ENCODE peak calls at places on chromosomes 6 and 20, in four cellular contexts. R, M, S and Z are unnamed samples. For H3K79me2, the result is how much of the 10 kb centered on the place peaks cover.

GRCh38 chr6:157649311-157650260 is 173.5 kb upstream of the SNX9 start:
- DNase-seq in M (peak), R (no peak), S (no peak), Z (no peak)

GRCh38 chr6:155177369-155177961 is 86.3 kb upstream of the CLDN20 start:
- DNase-seq in M (peak), R (peak), S (peak), Z (peak)

GRCh38 chr6:43915213-43915869 is 145.3 kb downstream of the VEGFA start:
- DNase-seq in M (no peak), R (no peak), S (no peak), Z (no peak)

GRCh38 chr6:93896081-93896480 is 476.7 kb upstream of the EPHA7 start:
- DNase-seq in M (no peak), S (no peak), R (no peak), Z (no peak)

GRCh38 chr6:52877786-52878185 is 31.7 kb downstream of the GSTA3 start:
- DNase-seq in M (no peak), R (no peak), S (no peak), Z (no peak)

GRCh38 chr6:42417641-42418112 is 34.0 kb downstream of the TRERF1 start:
- DNase-seq in S (no peak), M (no peak), R (no peak), Z (no peak)

GRCh38 chr6:158040051-158040803 is 58.6 kb downstream of the SYNJ2 start:
- DNase-seq in R (peak), S (peak), M (peak), Z (peak)

GRCh38 chr6:54775586-54775985 is 71.0 kb upstream of the FAM83B start:
- DNase-seq in M (no peak), R (no peak), S (no peak), Z (no peak)

GRCh38 chr6:28725274-28725809 is 198.4 kb downstream of the TRIM27 start:
- DNase-seq in S (no peak), M (no peak), R (no peak), Z (no peak)

GRCh38 chr6:84410377-84410776 is 182.9 kb upstream of the CEP162 start:
- DNase-seq in M (no peak), R (no peak), S (no peak), Z (no peak)

GRCh38 chr20:58045579-58045978 is 182.9 kb downstream of the ANKRD60 start:
- DNase-seq in R (no peak), S (no peak), M (no peak), Z (no peak)

GRCh38 chr20:54773643-54774000 is 298.2 kb downstream of the DOK5 start:
- DNase-seq in M (no peak), R (no peak), S (no peak), Z (no peak)
- TF ChIP-seq ELF1 in M (no peak), R (no peak), S (no peak), Z (no peak)

DNA sequence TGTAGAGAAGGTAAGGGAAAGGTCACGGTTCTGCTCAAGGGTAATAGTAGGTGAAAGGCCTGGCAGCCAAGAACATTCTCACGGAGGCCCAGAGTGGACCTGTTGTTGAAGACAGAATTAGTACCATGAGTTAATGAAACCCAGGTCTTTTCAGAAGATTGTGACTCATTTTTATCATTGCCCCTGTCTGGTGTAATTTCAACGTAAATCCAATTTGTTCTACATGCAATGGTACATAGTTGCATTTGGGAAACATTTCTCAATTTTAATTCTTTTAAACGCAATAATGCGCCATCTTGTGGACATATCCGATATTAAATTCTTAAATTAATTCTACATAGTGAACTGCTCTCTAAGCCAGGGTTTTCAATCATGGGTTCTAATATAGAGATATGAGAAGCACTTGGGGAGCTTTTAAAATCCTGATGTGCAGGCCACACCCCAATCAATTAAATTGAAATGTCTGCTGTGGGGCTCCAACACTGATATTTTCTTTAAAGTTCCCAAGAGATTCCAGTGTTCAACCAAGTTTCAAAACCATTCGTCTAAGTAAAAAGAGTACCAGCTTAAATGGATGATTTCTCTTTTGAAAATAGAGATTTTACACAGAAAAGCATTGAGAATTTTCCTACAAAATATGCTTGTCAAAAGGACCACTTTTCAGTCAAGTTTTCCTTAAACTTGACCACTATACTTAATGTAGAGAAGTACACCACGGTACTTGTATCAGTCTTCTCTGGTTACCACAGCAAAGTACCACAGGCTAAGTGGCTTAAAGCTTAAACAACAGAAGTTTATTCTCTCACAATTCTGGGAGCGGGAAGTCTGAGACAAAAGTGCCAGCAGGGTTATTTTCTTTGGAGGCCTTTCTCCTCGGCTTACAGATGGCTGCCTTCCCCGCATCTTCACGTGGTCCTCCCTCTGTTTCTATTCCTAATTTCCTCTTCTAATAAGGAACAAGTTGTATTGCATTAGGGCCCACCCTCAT is 257.6 kb downstream of the PLCB1 start:
- DNase-seq in S (peak), M (peak), R (peak), Z (peak)
- H3K79me2 ChIP-seq in S (under half), M (under half), R (under half), Z (under half)

GRCh38 chr6:134174790-134175531 is 122.5 kb upstream of the SLC2A12 start:
- DNase-seq in R (peak), S (peak), M (peak), Z (peak)

GRCh38 chr6:134173936-134174789 is 121.7 kb upstream of the SLC2A12 start:
- DNase-seq in M (peak), S (peak), R (peak), Z (peak)

GRCh38 chr6:134171517-134171916 is 119.1 kb upstream of the SLC2A12 start:
- DNase-seq in M (no peak), R (no peak), S (no peak), Z (no peak)

GRCh38 chr6:134172020-134172766 is 119.8 kb upstream of the SLC2A12 start:
- DNase-seq in R (no peak), S (no peak), M (no peak), Z (no peak)

GRCh38 chr6:134173007-134173690 is 120.7 kb upstream of the SLC2A12 start:
- DNase-seq in R (no peak), S (no peak), M (no peak), Z (no peak)
- TF ChIP-seq ELF1 in R (no peak), S (no peak), M (no peak), Z (no peak)

GRCh38 chr20:34100578-34100977 is 11.5 kb downstream of the EIF2S2 start:
- DNase-seq in R (no peak), M (no peak), S (no peak), Z (no peak)
- H3K79me2 ChIP-seq in R (half or more), M (half or more), S (half or more), Z (under half)

GRCh38 chr6:137724495-137725211 is 142.4 kb upstream of the TNFAIP3 start:
- DNase-seq in R (no peak), M (no peak), S (no peak), Z (no peak)

GRCh38 chr6:137727206-137727605 is 139.9 kb upstream of the TNFAIP3 start:
- DNase-seq in R (no peak), M (no peak), S (no peak), Z (no peak)

GRCh38 chr6:137723273-137724017 is 143.6 kb upstream of the TNFAIP3 start:
- DNase-seq in M (no peak), S (no peak), R (no peak), Z (peak)

GRCh38 chr6:137724018-137724403 is 143.0 kb upstream of the TNFAIP3 start:
- DNase-seq in R (no peak), M (no peak), S (no peak), Z (peak)

DNA sequence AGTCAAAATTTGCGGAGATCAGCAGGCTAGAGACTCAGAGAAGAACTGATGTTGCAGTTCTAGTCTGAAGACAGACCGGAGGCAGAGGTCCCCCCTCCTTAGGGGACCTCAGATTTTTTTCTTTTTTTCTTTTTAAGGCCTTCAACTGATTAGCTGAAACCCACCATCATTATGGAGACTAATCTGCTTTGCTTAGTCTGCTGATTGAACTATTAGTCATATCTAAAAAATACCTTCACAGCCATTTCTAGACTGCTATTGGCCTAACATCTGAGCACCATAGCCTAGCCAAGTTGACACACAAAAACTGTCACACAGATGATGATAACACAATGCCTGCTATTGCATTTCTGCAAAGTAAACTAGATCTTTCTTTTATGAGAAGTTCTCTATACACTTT is 141.1 kb upstream of the TNFAIP3 start:
- DNase-seq in M (no peak), R (no peak), S (no peak), Z (no peak)
- TF ChIP-seq ELF1 in M (no peak), R (no peak), S (no peak), Z (no peak)

DNA sequence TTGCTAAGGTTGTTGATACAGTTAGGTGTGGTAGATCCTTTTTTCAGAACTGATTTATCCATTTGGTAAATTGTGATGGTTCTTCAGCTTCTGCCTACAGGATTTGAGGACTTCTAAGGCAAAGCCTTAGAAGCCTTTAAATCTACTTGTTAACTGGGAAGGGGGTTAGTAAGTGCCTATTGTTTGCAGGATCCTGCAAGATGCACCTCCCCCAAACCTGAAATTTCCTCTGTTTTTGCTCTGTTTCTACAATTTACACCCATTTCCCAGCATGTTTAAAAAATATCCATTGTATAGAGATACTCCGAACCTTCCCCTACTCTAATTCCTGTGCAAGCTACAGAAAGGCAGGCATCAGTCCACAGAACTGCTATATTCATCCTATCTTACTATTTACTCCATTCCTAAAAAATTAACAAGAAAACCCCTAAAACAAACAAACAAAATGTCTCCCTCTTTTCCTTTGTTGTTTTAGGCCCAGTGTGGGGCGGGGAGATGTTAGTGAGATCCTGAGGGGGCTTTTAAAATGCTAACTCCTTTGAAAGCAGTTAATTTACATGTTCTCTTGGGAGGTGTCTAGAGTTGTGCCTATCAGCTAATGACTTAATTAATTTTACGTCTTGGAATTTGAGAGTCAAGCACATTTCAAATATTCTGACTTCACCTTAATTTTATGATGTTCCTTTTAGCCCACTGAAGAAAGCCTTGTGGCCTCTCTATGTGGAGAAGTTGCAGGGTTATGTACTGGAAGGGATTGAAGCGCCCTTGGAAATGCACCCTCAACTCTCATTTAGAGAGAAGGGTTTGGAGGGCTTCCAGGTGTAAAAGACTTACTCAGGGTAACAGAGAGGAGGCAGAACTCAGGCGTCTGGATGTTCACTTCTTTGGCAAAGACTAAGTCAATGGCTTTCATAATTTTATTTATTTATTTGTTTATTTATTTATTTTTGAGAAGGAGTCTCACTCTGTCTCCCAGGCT is 4.7 kb downstream of the SASH1 start:
- DNase-seq in M (no peak), R (no peak), S (no peak), Z (no peak)
- H3K79me2 ChIP-seq in M (half or more), R (under half), S (under half), Z (under half)

DNA sequence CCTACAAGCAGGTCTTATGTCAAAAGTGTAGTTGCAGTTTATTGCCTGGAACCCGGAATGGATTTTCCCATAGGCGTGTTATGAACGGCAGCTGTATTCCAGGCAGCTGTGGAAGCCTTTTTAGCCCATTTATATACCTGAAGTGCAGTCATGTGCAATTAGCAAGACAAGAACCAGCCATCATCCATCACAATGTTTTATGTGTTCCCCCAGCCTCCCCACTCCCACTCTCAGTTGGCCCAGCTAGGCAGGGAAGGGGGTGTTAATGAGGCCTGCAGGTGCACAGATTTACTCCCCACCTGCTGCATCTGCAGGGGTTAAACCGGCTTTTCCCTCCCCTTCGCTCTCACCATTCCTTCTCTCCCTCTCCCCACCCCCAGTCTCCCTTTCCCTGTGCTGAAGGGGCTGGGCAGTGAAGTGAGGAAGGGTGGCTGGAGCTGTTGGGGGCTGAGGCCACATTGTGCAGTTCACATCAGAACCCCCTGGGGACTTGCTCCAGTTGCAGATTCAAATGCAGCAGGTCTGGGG is 149.8 kb upstream of the AKAP12 start:
- DNase-seq in R (no peak), S (no peak), M (no peak), Z (no peak)
- TF ChIP-seq ELF1 in R (no peak), S (no peak), M (no peak), Z (no peak)

GRCh38 chr6:10540073-10540746 is 19.1 kb downstream of the GCNT2 start:
- DNase-seq in R (no peak), S (no peak), M (no peak), Z (no peak)

GRCh38 chr6:10541591-10541990 is 20.4 kb downstream of the GCNT2 start:
- DNase-seq in S (no peak), R (no peak), M (no peak), Z (no peak)

GRCh38 chr6:10542135-10542689 is 21.1 kb downstream of the GCNT2 start:
- DNase-seq in S (no peak), R (no peak), M (no peak), Z (no peak)

GRCh38 chr6:10545482-10545881 is 24.3 kb downstream of the GCNT2 start:
- DNase-seq in R (no peak), M (no peak), S (no peak), Z (no peak)

GRCh38 chr6:10543488-10543887 is 22.3 kb downstream of the GCNT2 start:
- DNase-seq in M (no peak), S (no peak), R (no peak), Z (no peak)
- H3K79me2 ChIP-seq in M (under half), S (under half), R (under half), Z (under half)